ENCODE peak calls at places on chromosome 19, in six cellular contexts. J is tibial nerve, Y is body of pancreas, H is suprapubic skin, N is skeletal muscle cell, A is dorsolateral prefrontal cortex. K is an unnamed sample.

GRCh38 chr19:3656073-3656746 is 29.6 kb upstream of the CACTIN start:
- DNase-seq in J (no peak), N (peak; percentile 19), H (no peak), Y (no peak), A (no peak), K (peak; percentile 55)

GRCh38 chr19:16127776-16128371 is 15.6 kb upstream of the HSH2D start:
- DNase-seq in A (no peak), N (no peak), Y (no peak), H (no peak), J (no peak), K (no peak)

GRCh38 chr19:46141421-46141820 is 6.6 kb upstream of the IGFL2 start:
- DNase-seq in Y (no peak), J (no peak), A (no peak), N (no peak), H (no peak), K (no peak)

GRCh38 chr19:12597594-12597993 is 13.0 kb downstream of the ZNF490 start:
- DNase-seq in Y (no peak), N (no peak), A (no peak), J (no peak), H (no peak), K (no peak)

GRCh38 chr19:14072535-14073231 is at the start of gene MISP3:
- DNase-seq in Y (peak; percentile 89), J (no peak), H (no peak), A (no peak), N (no peak), K (peak; percentile 53)

GRCh38 chr19:10086904-10087256 is 763 bp downstream of the SHFL start:
- DNase-seq in J (no peak), N (no peak), Y (no peak), A (no peak), H (no peak), K (no peak)

GRCh38 chr19:13428352-13428751 is 77.9 kb downstream of the CACNA1A start:
- DNase-seq in H (no peak), N (no peak), Y (no peak), J (peak; percentile 4), A (no peak), K (peak; percentile 2)

GRCh38 chr19:2202366-2202765 is 33.8 kb downstream of the PLEKHJ1 start:
- DNase-seq in H (no peak), A (no peak), N (no peak), J (no peak), Y (no peak), K (no peak)

GRCh38 chr19:32012886-32013635 is 332.3 kb upstream of the ZNF507 start:
- DNase-seq in A (no peak), Y (no peak), N (no peak), J (no peak), H (no peak), K (no peak)

GRCh38 chr19:13425151-13425550 is 81.1 kb downstream of the CACNA1A start:
- DNase-seq in Y (no peak), H (no peak), A (no peak), N (no peak), J (no peak), K (no peak)

GRCh38 chr19:10797541-10798256 is 38.3 kb downstream of the TMED1 start:
- DNase-seq in Y (no peak), N (no peak), A (peak; percentile 53), J (no peak), H (no peak), K (no peak)

GRCh38 chr19:10114651-10115391 is 3.3 kb downstream of the P2RY11 start:
- DNase-seq in A (no peak), J (no peak), Y (no peak), N (no peak), H (no peak), K (no peak)

GRCh38 chr19:40200352-40201099 is 9.3 kb downstream of the MAP3K10 start:
- DNase-seq in J (no peak), H (no peak), N (no peak), A (no peak), Y (no peak), K (no peak)

GRCh38 chr19:12676384-12676792 is 5.3 kb downstream of the DHPS start:
- DNase-seq in A (peak; percentile 76), J (peak; percentile 88), N (no peak), H (peak; percentile 91), Y (peak; percentile 82), K (peak; percentile 70)

GRCh38 chr19:47601180-47601904 is 7.6 kb upstream of the BICRA start:
- DNase-seq in J (no peak), A (no peak), N (no peak), H (no peak), Y (peak; percentile 82), K (no peak)

GRCh38 chr19:47600246-47601179 is 8.4 kb upstream of the BICRA start:
- DNase-seq in Y (peak; percentile 100), J (peak; percentile 99), N (peak; percentile 93), A (peak; percentile 100), H (peak; percentile 100), K (peak; percentile 99)

GRCh38 chr19:47595937-47596336 is 13.0 kb upstream of the BICRA start:
- DNase-seq in Y (no peak), J (no peak), N (no peak), H (no peak), A (no peak), K (no peak)

GRCh38 chr19:47593860-47594259 is 15.1 kb upstream of the BICRA start:
- DNase-seq in J (no peak), Y (no peak), N (no peak), A (no peak), H (no peak), K (no peak)

DNA sequence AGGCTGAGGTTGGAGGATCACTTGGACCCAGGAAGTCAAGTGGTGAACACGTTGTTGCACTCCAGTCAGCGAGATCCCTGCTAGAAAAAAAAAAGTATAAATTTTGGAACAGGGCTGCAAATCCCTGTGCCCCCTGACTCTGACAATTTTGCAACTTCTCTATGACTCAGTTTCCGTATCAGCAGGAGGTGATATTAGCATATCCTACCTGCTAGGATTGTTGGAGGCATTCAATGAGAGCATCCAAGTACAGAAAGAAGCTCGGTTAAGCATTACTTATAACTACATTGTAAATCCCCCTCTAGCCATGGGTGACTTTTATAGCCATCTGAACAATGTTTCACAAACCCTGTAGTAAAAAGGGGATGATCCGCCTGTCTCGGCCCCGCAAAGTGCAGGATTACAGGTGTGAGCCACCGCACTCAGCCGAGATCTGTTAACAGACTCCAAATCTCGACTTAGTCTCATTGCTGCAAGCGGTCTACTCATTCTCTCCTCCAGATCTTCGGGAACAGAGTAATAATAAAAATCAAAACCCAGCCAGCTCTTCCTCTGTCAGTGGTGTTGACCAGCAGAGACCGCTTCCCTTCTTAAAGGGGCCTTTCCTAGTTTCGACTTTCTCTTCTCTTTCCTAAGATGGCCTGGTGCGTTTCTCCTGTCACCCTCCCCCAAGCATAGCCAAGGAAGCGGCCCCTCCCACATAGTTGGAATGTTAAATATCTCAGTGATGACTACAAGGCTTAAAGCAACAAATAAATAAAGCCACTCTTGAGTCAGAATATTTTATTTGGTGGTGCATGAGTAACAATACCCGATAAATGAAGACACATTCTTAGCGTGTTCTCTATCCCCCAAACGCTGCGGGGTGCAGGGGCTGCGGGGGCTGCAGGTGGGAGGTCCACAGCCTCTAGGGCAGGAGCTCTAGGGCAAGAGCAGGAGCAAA is 10.3 kb upstream of the BICRA start:
- DNase-seq in A (no peak), Y (peak; percentile 44), N (peak; percentile 91), H (peak; percentile 79), J (peak; percentile 64), K (peak; percentile 97)
- H3K4me3 ChIP-seq in A (peak overlapping the region; percentile 74), Y (no peak overlapping the region), N (peak overlapping the region; percentile 40), H (peak overlapping the region; percentile 58), J (peak overlapping the region; percentile 9), K (peak overlapping the region; percentile 59)

DNA sequence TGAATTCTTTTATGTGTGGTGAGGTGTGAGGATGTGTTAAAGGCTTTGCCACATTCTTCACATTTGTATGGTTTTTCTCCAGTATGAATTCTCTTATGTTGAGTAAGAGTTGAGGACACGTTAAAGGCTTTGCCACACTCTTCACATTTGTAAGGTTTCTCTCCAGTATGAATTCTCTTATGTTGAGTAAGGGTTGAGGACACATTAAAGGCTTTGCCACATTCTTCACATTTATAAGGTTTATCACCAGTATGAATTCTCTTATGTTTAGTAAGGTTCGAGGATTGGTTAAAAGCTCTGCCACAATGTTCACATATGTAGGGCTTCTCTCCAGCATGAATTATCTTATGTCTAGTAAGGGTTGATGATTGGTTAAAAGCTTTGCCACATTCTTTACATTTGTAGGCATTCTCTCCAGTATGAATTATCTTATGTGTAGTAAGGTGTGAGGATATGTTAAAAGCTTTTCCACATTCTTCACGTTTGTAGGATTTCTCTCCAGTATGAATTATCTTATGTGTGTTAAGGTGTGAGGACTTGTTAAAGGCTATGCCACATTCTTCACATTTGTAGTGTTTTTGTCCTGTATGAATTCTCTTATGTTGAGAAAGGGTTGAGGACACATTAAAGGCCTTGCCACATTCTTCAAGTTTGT is 27.1 kb downstream of the ZNF724 start:
- DNase-seq in H (no peak), Y (no peak), A (no peak), J (no peak), N (no peak), K (no peak)
- H3K4me3 ChIP-seq in H (no peak overlapping the region), Y (no peak overlapping the region), A (no peak overlapping the region), J (no peak overlapping the region), N (no peak overlapping the region), K (no peak overlapping the region)

DNA sequence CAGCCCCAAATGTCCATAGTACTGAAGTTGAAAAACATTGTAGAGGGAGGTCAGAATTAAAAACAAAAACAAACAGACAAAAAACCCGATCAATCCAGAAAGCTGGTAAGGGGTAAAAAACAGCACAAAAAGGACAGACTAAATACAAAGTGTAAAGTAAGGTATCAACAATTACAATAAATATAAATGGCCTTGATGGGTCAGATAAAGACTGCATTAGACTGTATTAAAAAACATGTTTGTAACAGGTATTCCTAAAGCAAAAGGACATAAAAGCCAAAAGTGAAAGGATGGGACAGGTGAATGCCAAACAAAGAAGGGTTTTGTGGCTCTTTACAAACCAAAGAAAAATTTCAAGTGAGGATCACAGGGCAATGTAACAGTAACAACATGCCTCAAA is 16.3 kb downstream of the ZNF329 start:
- DNase-seq in J (no peak), H (no peak), Y (no peak), N (no peak), A (no peak), K (no peak)
- H3K4me3 ChIP-seq in J (no peak overlapping the region), H (no peak overlapping the region), Y (no peak overlapping the region), N (no peak overlapping the region), A (no peak overlapping the region), K (no peak overlapping the region)

GRCh38 chr19:18605546-18606280 is 886 bp downstream of the CRLF1 start:
- DNase-seq in Y (no peak), J (no peak), A (no peak), H (no peak), N (no peak), K (no peak)
- H3K4me3 ChIP-seq in Y (no peak overlapping the region), J (no peak overlapping the region), A (peak overlapping the region; percentile 41), H (peak overlapping the region; percentile 52), N (peak overlapping the region; percentile 30), K (no peak overlapping the region)

GRCh38 chr19:5805465-5806132 is 732 bp downstream of the NRTN start:
- DNase-seq in J (peak; percentile 22), Y (peak; percentile 92), H (no peak), N (no peak), A (no peak), K (peak; percentile 56)
- H3K4me3 ChIP-seq in J (peak overlapping the region; percentile 9), Y (peak overlapping the region; percentile 29), H (peak overlapping the region; percentile 36), N (no peak overlapping the region), A (no peak overlapping the region), K (peak overlapping the region; percentile 32)

GRCh38 chr19:752652-753517 is 2.0 kb downstream of the MISP start:
- DNase-seq in H (peak; percentile 66), Y (peak; percentile 66), A (no peak), N (peak; percentile 73), J (peak; percentile 43), K (peak; percentile 93)
- H3K4me3 ChIP-seq in H (no peak overlapping the region), Y (no peak overlapping the region), A (no peak overlapping the region), N (no peak overlapping the region), J (no peak overlapping the region), K (no peak overlapping the region)